ENCODE peak calls at places on chromosomes 2 and 18, in seven cellular contexts. One of them, this sample, is unnamed. For H3K9me3, the result is how much of the 10 kb centered on the place peaks cover.

GRCh38 chr2:84532291-84532690 is 16.0 kb downstream of the DNAH6 start:
- DNase-seq in adrenal gland: no peak
- DNase-seq in A549: no peak
- DNase-seq in effector memory CD4-positive, alpha-beta T cell: no peak
- DNase-seq in spleen: no peak
- DNase-seq in pancreas: no peak
- DNase-seq in right lobe of liver: no peak
- DNase-seq in this sample: no peak

GRCh38 chr2:8107979-8108378 is 573.9 kb upstream of the ID2 start:
- DNase-seq in adrenal gland: no peak
- DNase-seq in A549: no peak
- DNase-seq in effector memory CD4-positive, alpha-beta T cell: no peak
- DNase-seq in spleen: no peak
- DNase-seq in pancreas: no peak
- DNase-seq in right lobe of liver: no peak
- DNase-seq in this sample: no peak

GRCh38 chr2:15603044-15603765 is 11.5 kb downstream of the DDX1 start:
- DNase-seq in adrenal gland: no peak
- DNase-seq in A549: no peak
- DNase-seq in effector memory CD4-positive, alpha-beta T cell: no peak
- DNase-seq in spleen: no peak
- DNase-seq in pancreas: no peak
- DNase-seq in right lobe of liver: no peak
- DNase-seq in this sample: no peak

GRCh38 chr2:129935118-129935517 is 44.3 kb upstream of the RAB6C start:
- DNase-seq in adrenal gland: no peak
- DNase-seq in A549: no peak
- DNase-seq in effector memory CD4-positive, alpha-beta T cell: no peak
- DNase-seq in spleen: no peak
- DNase-seq in pancreas: no peak
- DNase-seq in right lobe of liver: no peak
- DNase-seq in this sample: no peak

GRCh38 chr2:239929504-239929903 is 95.6 kb downstream of the NDUFA10 start:
- DNase-seq in adrenal gland: peak
- DNase-seq in A549: no peak
- DNase-seq in effector memory CD4-positive, alpha-beta T cell: no peak
- DNase-seq in spleen: peak
- DNase-seq in pancreas: no peak
- DNase-seq in right lobe of liver: peak
- DNase-seq in this sample: peak

GRCh38 chr2:607172-607571 is 70.0 kb downstream of the TMEM18 start:
- DNase-seq in adrenal gland: no peak
- DNase-seq in A549: no peak
- DNase-seq in effector memory CD4-positive, alpha-beta T cell: no peak
- DNase-seq in spleen: no peak
- DNase-seq in pancreas: no peak
- DNase-seq in right lobe of liver: no peak
- DNase-seq in this sample: no peak

GRCh38 chr2:15771124-15771523 is 169.2 kb upstream of the MYCN start:
- DNase-seq in adrenal gland: no peak
- DNase-seq in A549: no peak
- DNase-seq in effector memory CD4-positive, alpha-beta T cell: no peak
- DNase-seq in spleen: no peak
- DNase-seq in pancreas: no peak
- DNase-seq in right lobe of liver: no peak
- DNase-seq in this sample: no peak

GRCh38 chr18:9732031-9732430 is 23.9 kb downstream of the RAB31 start:
- DNase-seq in adrenal gland: no peak
- DNase-seq in A549: no peak
- DNase-seq in effector memory CD4-positive, alpha-beta T cell: no peak
- DNase-seq in spleen: no peak
- DNase-seq in pancreas: no peak
- DNase-seq in right lobe of liver: no peak
- DNase-seq in this sample: peak

GRCh38 chr2:161077367-161078210 is 82.6 kb upstream of the TANK start:
- DNase-seq in adrenal gland: peak
- DNase-seq in A549: no peak
- DNase-seq in effector memory CD4-positive, alpha-beta T cell: peak
- DNase-seq in spleen: no peak
- DNase-seq in pancreas: no peak
- DNase-seq in right lobe of liver: no peak
- DNase-seq in this sample: no peak

GRCh38 chr18:58223717-58224424 is 179.8 kb downstream of the NEDD4L start:
- DNase-seq in adrenal gland: peak
- DNase-seq in A549: peak
- DNase-seq in effector memory CD4-positive, alpha-beta T cell: no peak
- DNase-seq in spleen: no peak
- DNase-seq in pancreas: peak
- DNase-seq in right lobe of liver: peak
- DNase-seq in this sample: peak

GRCh38 chr2:220175967-220176366 is 548.5 kb downstream of the SLC4A3 start:
- DNase-seq in adrenal gland: no peak
- DNase-seq in A549: no peak
- DNase-seq in effector memory CD4-positive, alpha-beta T cell: no peak
- DNase-seq in spleen: no peak
- DNase-seq in pancreas: no peak
- DNase-seq in right lobe of liver: no peak
- DNase-seq in this sample: no peak

GRCh38 chr18:22175326-22175725 is 5.9 kb downstream of the GATA6 start:
- DNase-seq in adrenal gland: no peak
- DNase-seq in A549: no peak
- DNase-seq in effector memory CD4-positive, alpha-beta T cell: no peak
- DNase-seq in spleen: no peak
- DNase-seq in pancreas: no peak
- DNase-seq in right lobe of liver: no peak
- DNase-seq in this sample: no peak

GRCh38 chr2:184155791-184156190 is 442.5 kb upstream of the ZNF804A start:
- DNase-seq in adrenal gland: no peak
- DNase-seq in A549: no peak
- DNase-seq in effector memory CD4-positive, alpha-beta T cell: no peak
- DNase-seq in spleen: no peak
- DNase-seq in pancreas: no peak
- DNase-seq in right lobe of liver: no peak
- DNase-seq in this sample: no peak

GRCh38 chr18:48922203-48922800 is 28.5 kb downstream of the SMAD7 start:
- DNase-seq in adrenal gland: no peak
- DNase-seq in A549: no peak
- DNase-seq in effector memory CD4-positive, alpha-beta T cell: no peak
- DNase-seq in spleen: no peak
- DNase-seq in pancreas: no peak
- DNase-seq in right lobe of liver: no peak
- DNase-seq in this sample: no peak

GRCh38 chr2:172845008-172845670 is 109.5 kb downstream of the RAPGEF4 start:
- DNase-seq in adrenal gland: peak
- DNase-seq in A549: no peak
- DNase-seq in effector memory CD4-positive, alpha-beta T cell: no peak
- DNase-seq in spleen: no peak
- DNase-seq in pancreas: no peak
- DNase-seq in right lobe of liver: no peak
- DNase-seq in this sample: no peak

GRCh38 chr2:14781148-14781547 is 148.6 kb downstream of the LRATD1 start:
- DNase-seq in adrenal gland: no peak
- DNase-seq in A549: no peak
- DNase-seq in effector memory CD4-positive, alpha-beta T cell: no peak
- DNase-seq in spleen: no peak
- DNase-seq in pancreas: no peak
- DNase-seq in right lobe of liver: no peak
- DNase-seq in this sample: no peak

GRCh38 chr2:26846881-26847662 is 860 bp upstream of the DPYSL5 start:
- DNase-seq in adrenal gland: no peak
- DNase-seq in A549: no peak
- DNase-seq in effector memory CD4-positive, alpha-beta T cell: no peak
- DNase-seq in spleen: no peak
- DNase-seq in pancreas: no peak
- DNase-seq in right lobe of liver: no peak
- DNase-seq in this sample: no peak

GRCh38 chr2:60234274-60234976 is 319.0 kb downstream of the BCL11A start:
- DNase-seq in adrenal gland: no peak
- DNase-seq in A549: no peak
- DNase-seq in effector memory CD4-positive, alpha-beta T cell: no peak
- DNase-seq in spleen: no peak
- DNase-seq in pancreas: no peak
- DNase-seq in right lobe of liver: no peak
- DNase-seq in this sample: no peak

GRCh38 chr2:68974946-68975665 is 670 bp downstream of the GKN1 start:
- DNase-seq in adrenal gland: no peak
- DNase-seq in A549: no peak
- DNase-seq in effector memory CD4-positive, alpha-beta T cell: no peak
- DNase-seq in spleen: no peak
- DNase-seq in pancreas: no peak
- DNase-seq in right lobe of liver: no peak
- DNase-seq in this sample: no peak

GRCh38 chr2:20925265-20925889 is 102.5 kb upstream of the LDAH start:
- DNase-seq in adrenal gland: no peak
- DNase-seq in A549: no peak
- DNase-seq in effector memory CD4-positive, alpha-beta T cell: no peak
- DNase-seq in spleen: no peak
- DNase-seq in pancreas: no peak
- DNase-seq in right lobe of liver: no peak
- DNase-seq in this sample: no peak

GRCh38 chr2:105081006-105081701 is 43.3 kb downstream of the MRPS9 start:
- DNase-seq in adrenal gland: no peak
- DNase-seq in A549: no peak
- DNase-seq in effector memory CD4-positive, alpha-beta T cell: no peak
- DNase-seq in spleen: no peak
- DNase-seq in pancreas: no peak
- DNase-seq in right lobe of liver: no peak
- DNase-seq in this sample: no peak

GRCh38 chr2:238043851-238044250 is 16.9 kb upstream of the SCLY start:
- DNase-seq in adrenal gland: no peak
- DNase-seq in A549: no peak
- DNase-seq in effector memory CD4-positive, alpha-beta T cell: no peak
- DNase-seq in spleen: no peak
- DNase-seq in pancreas: peak
- DNase-seq in right lobe of liver: no peak
- DNase-seq in this sample: no peak

GRCh38 chr2:181626671-181627070 is 30.2 kb downstream of the CERKL start:
- DNase-seq in adrenal gland: no peak
- DNase-seq in A549: no peak
- DNase-seq in effector memory CD4-positive, alpha-beta T cell: no peak
- DNase-seq in spleen: no peak
- DNase-seq in pancreas: no peak
- DNase-seq in right lobe of liver: no peak
- DNase-seq in this sample: no peak

GRCh38 chr2:58133395-58133794 is 86.8 kb downstream of the VRK2 start:
- DNase-seq in adrenal gland: no peak
- DNase-seq in A549: no peak
- DNase-seq in effector memory CD4-positive, alpha-beta T cell: no peak
- DNase-seq in spleen: no peak
- DNase-seq in pancreas: no peak
- DNase-seq in right lobe of liver: no peak
- DNase-seq in this sample: no peak

GRCh38 chr2:203240491-203240890 is 1.7 kb downstream of the CYP20A1 start:
- DNase-seq in adrenal gland: no peak
- DNase-seq in A549: no peak
- DNase-seq in effector memory CD4-positive, alpha-beta T cell: no peak
- DNase-seq in spleen: no peak
- DNase-seq in pancreas: no peak
- DNase-seq in right lobe of liver: no peak
- DNase-seq in this sample: no peak

GRCh38 chr2:242085941-242086621 is 216.6 kb downstream of the RTP5 start:
- DNase-seq in adrenal gland: peak
- DNase-seq in A549: no peak
- DNase-seq in effector memory CD4-positive, alpha-beta T cell: no peak
- DNase-seq in spleen: peak
- DNase-seq in pancreas: peak
- DNase-seq in right lobe of liver: peak
- DNase-seq in this sample: peak

GRCh38 chr2:11967946-11968465 is 221.6 kb downstream of the LPIN1 start:
- DNase-seq in adrenal gland: peak
- DNase-seq in A549: no peak
- DNase-seq in effector memory CD4-positive, alpha-beta T cell: no peak
- DNase-seq in spleen: no peak
- DNase-seq in pancreas: no peak
- DNase-seq in right lobe of liver: no peak
- DNase-seq in this sample: no peak

GRCh38 chr2:226652388-226652787 is 147.2 kb downstream of the IRS1 start:
- DNase-seq in adrenal gland: peak
- DNase-seq in A549: no peak
- DNase-seq in effector memory CD4-positive, alpha-beta T cell: no peak
- DNase-seq in spleen: no peak
- DNase-seq in pancreas: no peak
- DNase-seq in right lobe of liver: no peak
- DNase-seq in this sample: no peak

GRCh38 chr18:35642802-35643201 is 61.3 kb downstream of the GALNT1 start:
- DNase-seq in adrenal gland: no peak
- DNase-seq in A549: no peak
- DNase-seq in effector memory CD4-positive, alpha-beta T cell: no peak
- DNase-seq in spleen: no peak
- DNase-seq in pancreas: no peak
- DNase-seq in right lobe of liver: no peak
- DNase-seq in this sample: no peak
- H3K9me3 ChIP-seq in adrenal gland: under half
- H3K9me3 ChIP-seq in A549: under half
- H3K9me3 ChIP-seq in effector memory CD4-positive, alpha-beta T cell: under half
- H3K9me3 ChIP-seq in spleen: under half
- H3K9me3 ChIP-seq in pancreas: under half
- H3K9me3 ChIP-seq in right lobe of liver: under half
- H3K9me3 ChIP-seq in this sample: under half

GRCh38 chr18:79932907-79933306 is 18.5 kb downstream of the SLC66A2 start:
- DNase-seq in adrenal gland: no peak
- DNase-seq in A549: no peak
- DNase-seq in effector memory CD4-positive, alpha-beta T cell: no peak
- DNase-seq in spleen: no peak
- DNase-seq in pancreas: no peak
- DNase-seq in right lobe of liver: no peak
- DNase-seq in this sample: no peak
- H3K9me3 ChIP-seq in adrenal gland: under half
- H3K9me3 ChIP-seq in A549: under half
- H3K9me3 ChIP-seq in effector memory CD4-positive, alpha-beta T cell: under half
- H3K9me3 ChIP-seq in spleen: half or more
- H3K9me3 ChIP-seq in pancreas: under half
- H3K9me3 ChIP-seq in right lobe of liver: under half
- H3K9me3 ChIP-seq in this sample: under half

GRCh38 chr2:116200086-116200485 is 1614.4 kb upstream of the DDX18 start:
- DNase-seq in adrenal gland: no peak
- DNase-seq in A549: no peak
- DNase-seq in effector memory CD4-positive, alpha-beta T cell: no peak
- DNase-seq in spleen: no peak
- DNase-seq in pancreas: no peak
- DNase-seq in right lobe of liver: no peak
- DNase-seq in this sample: no peak
- H3K9me3 ChIP-seq in adrenal gland: under half
- H3K9me3 ChIP-seq in A549: under half
- H3K9me3 ChIP-seq in effector memory CD4-positive, alpha-beta T cell: under half
- H3K9me3 ChIP-seq in spleen: under half
- H3K9me3 ChIP-seq in pancreas: under half
- H3K9me3 ChIP-seq in right lobe of liver: under half
- H3K9me3 ChIP-seq in this sample: under half

GRCh38 chr18:44245026-44245425 is 435.7 kb upstream of the SETBP1 start:
- DNase-seq in adrenal gland: no peak
- DNase-seq in A549: no peak
- DNase-seq in effector memory CD4-positive, alpha-beta T cell: no peak
- DNase-seq in spleen: no peak
- DNase-seq in pancreas: no peak
- DNase-seq in right lobe of liver: no peak
- DNase-seq in this sample: no peak

GRCh38 chr18:44241041-44241440 is 439.6 kb upstream of the SETBP1 start:
- DNase-seq in adrenal gland: no peak
- DNase-seq in A549: no peak
- DNase-seq in effector memory CD4-positive, alpha-beta T cell: no peak
- DNase-seq in spleen: no peak
- DNase-seq in pancreas: no peak
- DNase-seq in right lobe of liver: no peak
- DNase-seq in this sample: no peak

GRCh38 chr18:44246001-44246400 is 434.7 kb upstream of the SETBP1 start:
- DNase-seq in adrenal gland: no peak
- DNase-seq in A549: no peak
- DNase-seq in effector memory CD4-positive, alpha-beta T cell: no peak
- DNase-seq in spleen: no peak
- DNase-seq in pancreas: no peak
- DNase-seq in right lobe of liver: no peak
- DNase-seq in this sample: no peak
- H3K9me3 ChIP-seq in adrenal gland: under half
- H3K9me3 ChIP-seq in A549: under half
- H3K9me3 ChIP-seq in effector memory CD4-positive, alpha-beta T cell: under half
- H3K9me3 ChIP-seq in spleen: under half
- H3K9me3 ChIP-seq in pancreas: under half
- H3K9me3 ChIP-seq in right lobe of liver: under half
- H3K9me3 ChIP-seq in this sample: under half

This sample was measured in suprapubic skin.